ENCODE peak calls at places on chromosomes 2 and 18, in ten cellular contexts. One of them, this sample, is unnamed.

GRCh38 chr18:35827275-35827929 is 145.1 kb upstream of the RMP24 start:
- DNase-seq in pons: no peak
- DNase-seq in activated naive CD4-positive, alpha-beta T cell: no peak
- DNase-seq in foreskin fibroblast: no peak
- DNase-seq in Calu3: peak
- DNase-seq in activated T-cell treated with anti-CD3 and anti-CD28 coated beads for 1 hour: no peak
- DNase-seq in tibial nerve: no peak
- DNase-seq in sciatic nerve: no peak
- DNase-seq in heart right ventricle: no peak
- DNase-seq in NCI-H1048: no peak
- DNase-seq in this sample: no peak

GRCh38 chr18:8207996-8208395 is 401.2 kb upstream of the RAB12 start:
- DNase-seq in pons: no peak
- DNase-seq in activated naive CD4-positive, alpha-beta T cell: no peak
- DNase-seq in foreskin fibroblast: no peak
- DNase-seq in Calu3: no peak
- DNase-seq in activated T-cell treated with anti-CD3 and anti-CD28 coated beads for 1 hour: no peak
- DNase-seq in tibial nerve: no peak
- DNase-seq in sciatic nerve: no peak
- DNase-seq in heart right ventricle: no peak
- DNase-seq in NCI-H1048: no peak
- DNase-seq in this sample: no peak

GRCh38 chr2:15965564-15966019 is 25.2 kb downstream of the MYCN start:
- DNase-seq in pons: no peak
- DNase-seq in activated naive CD4-positive, alpha-beta T cell: no peak
- DNase-seq in foreskin fibroblast: no peak
- DNase-seq in Calu3: no peak
- DNase-seq in activated T-cell treated with anti-CD3 and anti-CD28 coated beads for 1 hour: peak
- DNase-seq in tibial nerve: no peak
- DNase-seq in sciatic nerve: no peak
- DNase-seq in heart right ventricle: no peak
- DNase-seq in NCI-H1048: no peak
- DNase-seq in this sample: no peak

GRCh38 chr2:9162841-9163240 is 43.8 kb upstream of the ASAP2 start:
- DNase-seq in pons: no peak
- DNase-seq in activated naive CD4-positive, alpha-beta T cell: no peak
- DNase-seq in foreskin fibroblast: no peak
- DNase-seq in Calu3: no peak
- DNase-seq in activated T-cell treated with anti-CD3 and anti-CD28 coated beads for 1 hour: no peak
- DNase-seq in tibial nerve: no peak
- DNase-seq in sciatic nerve: no peak
- DNase-seq in heart right ventricle: no peak
- DNase-seq in NCI-H1048: no peak
- DNase-seq in this sample: no peak

GRCh38 chr2:16359961-16360360 is 305.7 kb downstream of the CYRIA start:
- DNase-seq in pons: no peak
- DNase-seq in activated naive CD4-positive, alpha-beta T cell: no peak
- DNase-seq in foreskin fibroblast: no peak
- DNase-seq in Calu3: no peak
- DNase-seq in activated T-cell treated with anti-CD3 and anti-CD28 coated beads for 1 hour: no peak
- DNase-seq in tibial nerve: no peak
- DNase-seq in sciatic nerve: no peak
- DNase-seq in heart right ventricle: no peak
- DNase-seq in NCI-H1048: no peak
- DNase-seq in this sample: no peak

GRCh38 chr2:2940702-2941655 is 436.6 kb downstream of the EIPR1 start:
- DNase-seq in pons: no peak
- DNase-seq in activated naive CD4-positive, alpha-beta T cell: no peak
- DNase-seq in foreskin fibroblast: no peak
- DNase-seq in Calu3: no peak
- DNase-seq in activated T-cell treated with anti-CD3 and anti-CD28 coated beads for 1 hour: no peak
- DNase-seq in tibial nerve: no peak
- DNase-seq in sciatic nerve: no peak
- DNase-seq in heart right ventricle: no peak
- DNase-seq in NCI-H1048: no peak
- DNase-seq in this sample: no peak

GRCh38 chr2:202613479-202613878 is 21.3 kb upstream of the FAM117B start:
- DNase-seq in pons: no peak
- DNase-seq in activated naive CD4-positive, alpha-beta T cell: no peak
- DNase-seq in foreskin fibroblast: no peak
- DNase-seq in Calu3: no peak
- DNase-seq in activated T-cell treated with anti-CD3 and anti-CD28 coated beads for 1 hour: no peak
- DNase-seq in tibial nerve: no peak
- DNase-seq in sciatic nerve: no peak
- DNase-seq in heart right ventricle: no peak
- DNase-seq in NCI-H1048: no peak
- DNase-seq in this sample: no peak

GRCh38 chr2:71617266-71617665 is 163.9 kb downstream of the DYSF start:
- DNase-seq in pons: no peak
- DNase-seq in activated naive CD4-positive, alpha-beta T cell: no peak
- DNase-seq in foreskin fibroblast: no peak
- DNase-seq in Calu3: no peak
- DNase-seq in activated T-cell treated with anti-CD3 and anti-CD28 coated beads for 1 hour: no peak
- DNase-seq in tibial nerve: no peak
- DNase-seq in sciatic nerve: peak
- DNase-seq in heart right ventricle: peak
- DNase-seq in NCI-H1048: no peak
- DNase-seq in this sample: no peak

GRCh38 chr18:77590928-77591327 is 341.3 kb downstream of the GALR1 start:
- DNase-seq in pons: no peak
- DNase-seq in activated naive CD4-positive, alpha-beta T cell: no peak
- DNase-seq in foreskin fibroblast: no peak
- DNase-seq in Calu3: no peak
- DNase-seq in activated T-cell treated with anti-CD3 and anti-CD28 coated beads for 1 hour: no peak
- DNase-seq in tibial nerve: no peak
- DNase-seq in sciatic nerve: no peak
- DNase-seq in heart right ventricle: no peak
- DNase-seq in NCI-H1048: no peak
- DNase-seq in this sample: no peak

GRCh38 chr2:179686718-179687342 is 174.6 kb downstream of the ZNF385B start:
- DNase-seq in pons: no peak
- DNase-seq in activated naive CD4-positive, alpha-beta T cell: no peak
- DNase-seq in foreskin fibroblast: no peak
- DNase-seq in Calu3: no peak
- DNase-seq in activated T-cell treated with anti-CD3 and anti-CD28 coated beads for 1 hour: no peak
- DNase-seq in tibial nerve: no peak
- DNase-seq in sciatic nerve: no peak
- DNase-seq in heart right ventricle: no peak
- DNase-seq in NCI-H1048: no peak
- DNase-seq in this sample: no peak

GRCh38 chr2:146365041-146365440 is 1479.8 kb upstream of the ACVR2A start:
- DNase-seq in pons: no peak
- DNase-seq in activated naive CD4-positive, alpha-beta T cell: no peak
- DNase-seq in foreskin fibroblast: no peak
- DNase-seq in Calu3: no peak
- DNase-seq in activated T-cell treated with anti-CD3 and anti-CD28 coated beads for 1 hour: no peak
- DNase-seq in tibial nerve: no peak
- DNase-seq in sciatic nerve: no peak
- DNase-seq in heart right ventricle: no peak
- DNase-seq in NCI-H1048: no peak
- DNase-seq in this sample: no peak

GRCh38 chr2:45705233-45705632 is 53.8 kb downstream of the PRKCE start:
- DNase-seq in pons: no peak
- DNase-seq in activated naive CD4-positive, alpha-beta T cell: no peak
- DNase-seq in foreskin fibroblast: no peak
- DNase-seq in Calu3: no peak
- DNase-seq in activated T-cell treated with anti-CD3 and anti-CD28 coated beads for 1 hour: no peak
- DNase-seq in tibial nerve: no peak
- DNase-seq in sciatic nerve: no peak
- DNase-seq in heart right ventricle: no peak
- DNase-seq in NCI-H1048: no peak
- DNase-seq in this sample: no peak

GRCh38 chr18:56999823-57000222 is 147.1 kb upstream of the BOD1L2 start:
- DNase-seq in pons: no peak
- DNase-seq in activated naive CD4-positive, alpha-beta T cell: no peak
- DNase-seq in foreskin fibroblast: no peak
- DNase-seq in Calu3: no peak
- DNase-seq in activated T-cell treated with anti-CD3 and anti-CD28 coated beads for 1 hour: no peak
- DNase-seq in tibial nerve: no peak
- DNase-seq in sciatic nerve: no peak
- DNase-seq in heart right ventricle: no peak
- DNase-seq in NCI-H1048: no peak
- DNase-seq in this sample: no peak

GRCh38 chr18:48740068-48740440 is 201.2 kb downstream of the CTIF start:
- DNase-seq in pons: no peak
- DNase-seq in activated naive CD4-positive, alpha-beta T cell: no peak
- DNase-seq in foreskin fibroblast: no peak
- DNase-seq in Calu3: no peak
- DNase-seq in activated T-cell treated with anti-CD3 and anti-CD28 coated beads for 1 hour: no peak
- DNase-seq in tibial nerve: no peak
- DNase-seq in sciatic nerve: no peak
- DNase-seq in heart right ventricle: no peak
- DNase-seq in NCI-H1048: no peak
- DNase-seq in this sample: no peak

GRCh38 chr2:33529771-33530481 is 53.5 kb downstream of the RASGRP3 start:
- DNase-seq in pons: no peak
- DNase-seq in activated naive CD4-positive, alpha-beta T cell: no peak
- DNase-seq in foreskin fibroblast: peak
- DNase-seq in Calu3: no peak
- DNase-seq in activated T-cell treated with anti-CD3 and anti-CD28 coated beads for 1 hour: no peak
- DNase-seq in tibial nerve: no peak
- DNase-seq in sciatic nerve: no peak
- DNase-seq in heart right ventricle: no peak
- DNase-seq in NCI-H1048: no peak
- DNase-seq in this sample: no peak

GRCh38 chr2:46309052-46309953 is 12.1 kb downstream of the EPAS1 start:
- DNase-seq in pons: no peak
- DNase-seq in activated naive CD4-positive, alpha-beta T cell: no peak
- DNase-seq in foreskin fibroblast: peak
- DNase-seq in Calu3: no peak
- DNase-seq in activated T-cell treated with anti-CD3 and anti-CD28 coated beads for 1 hour: no peak
- DNase-seq in tibial nerve: no peak
- DNase-seq in sciatic nerve: no peak
- DNase-seq in heart right ventricle: no peak
- DNase-seq in NCI-H1048: no peak
- DNase-seq in this sample: no peak

GRCh38 chr2:69191672-69192071 is 178.7 kb downstream of the ANTXR1 start:
- DNase-seq in pons: no peak
- DNase-seq in activated naive CD4-positive, alpha-beta T cell: no peak
- DNase-seq in foreskin fibroblast: peak
- DNase-seq in Calu3: no peak
- DNase-seq in activated T-cell treated with anti-CD3 and anti-CD28 coated beads for 1 hour: no peak
- DNase-seq in tibial nerve: no peak
- DNase-seq in sciatic nerve: no peak
- DNase-seq in heart right ventricle: no peak
- DNase-seq in NCI-H1048: no peak
- DNase-seq in this sample: no peak

GRCh38 chr2:101956465-101957030 is 35.2 kb upstream of the IL1R2 start:
- DNase-seq in pons: no peak
- DNase-seq in activated naive CD4-positive, alpha-beta T cell: no peak
- DNase-seq in foreskin fibroblast: no peak
- DNase-seq in Calu3: no peak
- DNase-seq in activated T-cell treated with anti-CD3 and anti-CD28 coated beads for 1 hour: no peak
- DNase-seq in tibial nerve: no peak
- DNase-seq in sciatic nerve: no peak
- DNase-seq in heart right ventricle: no peak
- DNase-seq in NCI-H1048: no peak
- DNase-seq in this sample: no peak

GRCh38 chr2:18104583-18105224 is 226.2 kb downstream of the KCNS3 start:
- DNase-seq in pons: peak
- DNase-seq in activated naive CD4-positive, alpha-beta T cell: no peak
- DNase-seq in foreskin fibroblast: no peak
- DNase-seq in Calu3: no peak
- DNase-seq in activated T-cell treated with anti-CD3 and anti-CD28 coated beads for 1 hour: no peak
- DNase-seq in tibial nerve: no peak
- DNase-seq in sciatic nerve: no peak
- DNase-seq in heart right ventricle: no peak
- DNase-seq in NCI-H1048: no peak
- DNase-seq in this sample: no peak

GRCh38 chr2:47520825-47521665 is 118.1 kb downstream of the MSH2 start:
- DNase-seq in pons: peak
- DNase-seq in activated naive CD4-positive, alpha-beta T cell: peak
- DNase-seq in foreskin fibroblast: peak
- DNase-seq in Calu3: no peak
- DNase-seq in activated T-cell treated with anti-CD3 and anti-CD28 coated beads for 1 hour: peak
- DNase-seq in tibial nerve: no peak
- DNase-seq in sciatic nerve: peak
- DNase-seq in heart right ventricle: peak
- DNase-seq in NCI-H1048: no peak
- DNase-seq in this sample: peak

GRCh38 chr2:200100027-200100426 is 144.6 kb downstream of the MAIP1 start:
- DNase-seq in pons: no peak
- DNase-seq in activated naive CD4-positive, alpha-beta T cell: no peak
- DNase-seq in foreskin fibroblast: no peak
- DNase-seq in Calu3: no peak
- DNase-seq in activated T-cell treated with anti-CD3 and anti-CD28 coated beads for 1 hour: no peak
- DNase-seq in tibial nerve: no peak
- DNase-seq in sciatic nerve: no peak
- DNase-seq in heart right ventricle: no peak
- DNase-seq in NCI-H1048: no peak
- DNase-seq in this sample: no peak

GRCh38 chr18:59873616-59874015 is 26.2 kb upstream of the PMAIP1 start:
- DNase-seq in pons: no peak
- DNase-seq in activated naive CD4-positive, alpha-beta T cell: no peak
- DNase-seq in foreskin fibroblast: no peak
- DNase-seq in Calu3: no peak
- DNase-seq in activated T-cell treated with anti-CD3 and anti-CD28 coated beads for 1 hour: no peak
- DNase-seq in tibial nerve: no peak
- DNase-seq in sciatic nerve: no peak
- DNase-seq in heart right ventricle: no peak
- DNase-seq in NCI-H1048: no peak
- DNase-seq in this sample: no peak

GRCh38 chr2:39512434-39512935 is 75.4 kb upstream of the MAP4K3 start:
- DNase-seq in pons: peak
- DNase-seq in activated naive CD4-positive, alpha-beta T cell: no peak
- DNase-seq in foreskin fibroblast: no peak
- DNase-seq in Calu3: no peak
- DNase-seq in activated T-cell treated with anti-CD3 and anti-CD28 coated beads for 1 hour: no peak
- DNase-seq in tibial nerve: no peak
- DNase-seq in sciatic nerve: peak
- DNase-seq in heart right ventricle: no peak
- DNase-seq in NCI-H1048: no peak
- DNase-seq in this sample: no peak

GRCh38 chr2:96409543-96410184 is 74.1 kb downstream of the NCAPH start:
- DNase-seq in pons: peak
- DNase-seq in activated naive CD4-positive, alpha-beta T cell: no peak
- DNase-seq in foreskin fibroblast: no peak
- DNase-seq in Calu3: peak
- DNase-seq in activated T-cell treated with anti-CD3 and anti-CD28 coated beads for 1 hour: no peak
- DNase-seq in tibial nerve: no peak
- DNase-seq in sciatic nerve: no peak
- DNase-seq in heart right ventricle: peak
- DNase-seq in NCI-H1048: no peak
- DNase-seq in this sample: no peak

GRCh38 chr2:126795661-126796060 is 103.0 kb upstream of the TEX51 start:
- DNase-seq in pons: no peak
- DNase-seq in activated naive CD4-positive, alpha-beta T cell: no peak
- DNase-seq in foreskin fibroblast: no peak
- DNase-seq in Calu3: no peak
- DNase-seq in activated T-cell treated with anti-CD3 and anti-CD28 coated beads for 1 hour: no peak
- DNase-seq in tibial nerve: no peak
- DNase-seq in sciatic nerve: no peak
- DNase-seq in heart right ventricle: no peak
- DNase-seq in NCI-H1048: no peak
- DNase-seq in this sample: no peak

GRCh38 chr2:55395724-55396605 is 23.7 kb downstream of the CCDC88A start:
- DNase-seq in pons: peak
- DNase-seq in activated naive CD4-positive, alpha-beta T cell: no peak
- DNase-seq in foreskin fibroblast: no peak
- DNase-seq in Calu3: no peak
- DNase-seq in activated T-cell treated with anti-CD3 and anti-CD28 coated beads for 1 hour: no peak
- DNase-seq in tibial nerve: no peak
- DNase-seq in sciatic nerve: no peak
- DNase-seq in heart right ventricle: no peak
- DNase-seq in NCI-H1048: no peak
- DNase-seq in this sample: no peak

GRCh38 chr2:97764559-97765263 is 51.3 kb downstream of the ZAP70 start:
- DNase-seq in pons: no peak
- DNase-seq in activated naive CD4-positive, alpha-beta T cell: no peak
- DNase-seq in foreskin fibroblast: no peak
- DNase-seq in Calu3: no peak
- DNase-seq in activated T-cell treated with anti-CD3 and anti-CD28 coated beads for 1 hour: no peak
- DNase-seq in tibial nerve: no peak
- DNase-seq in sciatic nerve: no peak
- DNase-seq in heart right ventricle: no peak
- DNase-seq in NCI-H1048: no peak
- DNase-seq in this sample: no peak